ENCODE peak calls at places on chromosomes 5 and 9, in nine cellular contexts. W, K, S, A, P, Z, C, R and U are unnamed samples.

GRCh38 chr5:172410160-172410559 is 44.2 kb downstream of the SH3PXD2B start:
- DNase-seq in W (peak; percentile 48), K (peak; percentile 79), S (peak; percentile 50), A (no peak), P (no peak), Z (no peak), C (no peak), R (no peak), U (no peak)

GRCh38 chr9:98502976-98503325 is 205.8 kb downstream of the GABBR2 start:
- DNase-seq in W (peak; percentile 67), K (peak; percentile 82), S (no peak), A (no peak), P (peak; percentile 33), Z (no peak), C (no peak), R (no peak), U (no peak)

GRCh38 chr9:89854715-89855475 is 250.1 kb downstream of the GADD45G start:
- DNase-seq in W (no peak), K (no peak), S (no peak), A (no peak), P (no peak), Z (peak; percentile 1), C (peak; percentile 49), R (no peak), U (no peak)

GRCh38 chr5:25006734-25007133 is 362.0 kb upstream of the CDH10 start:
- DNase-seq in W (peak; percentile 1), K (peak; percentile 83), S (peak; percentile 5), A (no peak), P (peak; percentile 33), Z (no peak), C (no peak), R (no peak), U (no peak)

GRCh38 chr5:79689541-79690466 is at the start of gene CMYA5:
- DNase-seq in W (peak; percentile 73), K (peak; percentile 21), S (peak; percentile 72), A (peak; percentile 63), P (no peak), Z (peak; percentile 16), C (peak; percentile 85), R (no peak), U (no peak)

GRCh38 chr9:134564431-134565170 is 77.0 kb upstream of the COL5A1 start:
- DNase-seq in W (peak; percentile 53), K (peak; percentile 97), S (no peak), A (no peak), P (peak; percentile 73), Z (no peak), C (peak; percentile 68), R (no peak), U (peak; percentile 23)

GRCh38 chr9:132233138-132233537 is 71.3 kb downstream of the NTNG2 start:
- DNase-seq in W (no peak), K (no peak), S (no peak), A (no peak), P (no peak), Z (no peak), C (no peak), R (no peak), U (no peak)

GRCh38 chr9:108383801-108384200 is 472.0 kb downstream of the ACTL7B start:
- DNase-seq in W (peak; percentile 26), K (no peak), S (no peak), A (no peak), P (no peak), Z (no peak), C (no peak), R (no peak), U (no peak)

GRCh38 chr5:79516986-79517385 is 3.1 kb upstream of the HOMER1 start:
- DNase-seq in W (no peak), K (no peak), S (no peak), A (no peak), P (no peak), Z (no peak), C (no peak), R (no peak), U (no peak)

GRCh38 chr9:120714846-120715231 is 569 bp upstream of the MEGF9 start:
- DNase-seq in W (no peak), K (no peak), S (no peak), A (peak; percentile 20), P (no peak), Z (peak; percentile 30), C (peak; percentile 91), R (no peak), U (no peak)

GRCh38 chr5:1080414-1080813 is 31.4 kb downstream of the SLC12A7 start:
- DNase-seq in W (no peak), K (no peak), S (no peak), A (no peak), P (no peak), Z (no peak), C (no peak), R (no peak), U (no peak)

GRCh38 chr5:172973931-172974330 is 9.6 kb upstream of the ATP6V0E1 start:
- DNase-seq in W (peak; percentile 14), K (no peak), S (no peak), A (no peak), P (no peak), Z (no peak), C (peak; percentile 29), R (no peak), U (no peak)

GRCh38 chr9:29969408-29969807 is 2396.1 kb upstream of the C9orf72 start:
- DNase-seq in W (no peak), K (no peak), S (no peak), A (no peak), P (no peak), Z (no peak), C (no peak), R (no peak), U (no peak)

GRCh38 chr5:72032769-72033168 is 74.5 kb upstream of the MAP1B start:
- DNase-seq in W (no peak), K (no peak), S (no peak), A (no peak), P (no peak), Z (no peak), C (no peak), R (no peak), U (no peak)

GRCh38 chr5:168282120-168282519 is 9.3 kb upstream of the WWC1 start:
- DNase-seq in W (peak; percentile 82), K (peak; percentile 83), S (no peak), A (no peak), P (peak; percentile 38), Z (no peak), C (no peak), R (no peak), U (no peak)

GRCh38 chr9:35406183-35406959 is 83.5 kb upstream of the RUSC2 start:
- DNase-seq in W (peak; percentile 36), K (no peak), S (no peak), A (no peak), P (no peak), Z (peak; percentile 86), C (no peak), R (no peak), U (no peak)

GRCh38 chr5:77140350-77140749 is 53.3 kb upstream of the ZBED3 start:
- DNase-seq in W (no peak), K (no peak), S (no peak), A (no peak), P (no peak), Z (no peak), C (no peak), R (no peak), U (no peak)

DNA sequence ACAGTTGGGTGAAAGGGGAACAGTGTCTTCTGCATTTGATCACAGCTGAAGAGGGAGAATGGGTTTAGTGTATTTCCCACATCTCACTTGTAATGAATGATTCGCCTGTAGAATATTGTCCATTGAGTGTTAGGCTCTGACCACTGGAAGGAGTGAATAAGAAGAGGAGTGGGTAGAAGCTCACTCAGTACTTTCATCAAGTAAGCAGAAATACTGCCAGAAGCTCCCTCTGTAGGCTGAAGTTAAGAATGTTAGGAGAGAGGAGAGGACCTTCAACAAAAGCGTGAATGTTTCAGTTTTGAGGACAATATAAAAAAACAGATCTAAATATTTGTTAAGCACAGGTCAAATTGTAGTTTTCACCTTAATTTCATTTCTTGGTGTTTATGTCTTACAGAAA is 27.5 kb downstream of the FSD1L start:
- DNase-seq in W (peak; percentile 50), K (peak; percentile 48), S (peak; percentile 32), A (no peak), P (peak; percentile 23), Z (no peak), C (no peak), R (no peak), U (no peak)
- TF ChIP-seq CTCF in W (peak; percentile 49), K (peak; percentile 52), S (no peak), A (no peak), P (peak; percentile 27), Z (no peak), C (no peak), R (no peak), U (peak; percentile 43)

GRCh38 chr9:138072161-138072842 is 194.7 kb downstream of the CACNA1B start:
- DNase-seq in W (no peak), K (no peak), S (no peak), A (no peak), P (no peak), Z (no peak), C (peak; percentile 75), R (no peak), U (no peak)
- H3K4me3 ChIP-seq in W (no peak overlapping the region), K (no peak overlapping the region), S (no peak overlapping the region), A (no peak overlapping the region), P (no peak overlapping the region), Z (no peak overlapping the region), C (no peak overlapping the region), R (no peak overlapping the region), U (no peak overlapping the region)

GRCh38 chr5:180161420-180162303 is 47.3 kb downstream of the RASGEF1C start:
- DNase-seq in W (no peak), K (no peak), S (no peak), A (no peak), P (no peak), Z (no peak), C (peak; percentile 58), R (no peak), U (no peak)
- TF ChIP-seq CTCF in W (no peak), K (no peak), S (no peak), A (no peak), P (no peak), Z (no peak), C (no peak), R (no peak), U (no peak)

DNA sequence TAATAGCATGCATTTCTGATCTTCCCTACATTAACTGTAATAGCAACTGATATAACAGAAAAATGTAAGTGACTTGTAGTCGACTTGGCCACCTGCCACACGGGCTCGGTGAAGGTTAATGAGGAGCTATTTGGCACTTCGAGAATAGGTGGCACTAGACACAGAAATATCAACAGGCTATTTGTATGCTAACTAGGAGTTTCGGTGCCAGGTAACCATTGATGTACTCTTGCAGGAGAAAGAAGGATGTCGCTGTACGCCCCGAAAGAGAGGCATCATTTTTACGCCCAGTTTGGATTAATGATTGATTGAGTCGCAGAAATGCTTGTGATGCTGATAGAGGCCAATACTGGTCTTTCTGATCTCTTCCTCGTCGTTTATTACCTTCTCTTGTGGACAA is 516 bp upstream of the DMRT2 start:
- DNase-seq in W (no peak), K (no peak), S (no peak), A (no peak), P (no peak), Z (no peak), C (no peak), R (no peak), U (no peak)
- H3K4me3 ChIP-seq in W (no peak overlapping the region), K (no peak overlapping the region), S (no peak overlapping the region), A (no peak overlapping the region), P (no peak overlapping the region), Z (no peak overlapping the region), C (no peak overlapping the region), R (peak overlapping the region; percentile 41), U (no peak overlapping the region)